ENCODE peak calls at places on chromosomes 16 and 17, in four cellular contexts. P is neural crest cell; V is LHCN-M2; I is stimulated activated CD4-positive, alpha-beta T cell treated with anti-CD3 and anti-CD28 coated beads, Interleukin-1b, Interleukin-23, amount 100 ng/mL, for 24 hours. G is an unnamed sample.

GRCh38 chr17:48037036-48037881 is at the start of gene COPZ2:
- DNase-seq in I (no peak), V (peak; percentile 75), P (peak; percentile 14), G (peak; percentile 77)

GRCh38 chr17:8076502-8077266 is 10.8 kb downstream of the ALOX12B start:
- DNase-seq in I (no peak), V (no peak), P (no peak), G (no peak)

GRCh38 chr16:12239953-12240485 is 263.5 kb downstream of the SNX29 start:
- DNase-seq in I (no peak), P (no peak), V (no peak), G (peak; percentile 51)

GRCh38 chr16:86575754-86576557 is 2.4 kb upstream of the FOXL1 start:
- DNase-seq in V (peak; percentile 93), P (peak; percentile 83), I (no peak), G (peak; percentile 92)

GRCh38 chr17:75785770-75786538 is 1.3 kb downstream of the UNK start:
- DNase-seq in V (peak; percentile 74), P (no peak), I (no peak), G (peak; percentile 44)

GRCh38 chr16:24821129-24821528 is 24.6 kb upstream of the SLC5A11 start:
- DNase-seq in I (no peak), P (no peak), V (no peak), G (no peak)

GRCh38 chr17:48882272-48882671 is 10.3 kb upstream of the ATP5MC1 start:
- DNase-seq in P (no peak), V (no peak), I (no peak), G (no peak)

GRCh38 chr17:77701996-77702395 is 256.5 kb upstream of the TNRC6C start:
- DNase-seq in P (no peak), V (no peak), I (no peak), G (no peak)

GRCh38 chr17:36877774-36878173 is 59.5 kb upstream of the LHX1 start:
- DNase-seq in P (no peak), I (no peak), V (no peak), G (no peak)

GRCh38 chr16:10368984-10369551 is 16.8 kb upstream of the ATF7IP2 start:
- DNase-seq in V (no peak), P (no peak), I (no peak), G (peak; percentile 10)

GRCh38 chr17:68600881-68601564 is at the start of gene FAM20A:
- DNase-seq in V (no peak), P (peak; percentile 22), I (no peak), G (no peak)

GRCh38 chr17:44200478-44201155 is 933 bp upstream of the ATXN7L3 start:
- DNase-seq in V (no peak), P (no peak), I (no peak), G (no peak)

GRCh38 chr17:55768946-55769624 is 18.2 kb downstream of the PCTP start:
- DNase-seq in P (no peak), V (no peak), I (no peak), G (peak; percentile 22)

GRCh38 chr16:57185446-57185944 is 344 bp downstream of the PSME3IP1 start:
- DNase-seq in P (peak; percentile 4), V (peak; percentile 72), I (no peak), G (peak; percentile 59)

GRCh38 chr17:49110504-49110903 is 22.1 kb upstream of the B4GALNT2 start:
- DNase-seq in I (no peak), V (no peak), P (no peak), G (no peak)

GRCh38 chr17:27535975-27536374 is 79.7 kb downstream of the KSR1 start:
- DNase-seq in P (no peak), V (no peak), I (no peak), G (no peak)

GRCh38 chr17:12730931-12731521 is 58.3 kb upstream of the ARHGAP44 start:
- DNase-seq in I (no peak), V (no peak), P (no peak), G (peak; percentile 28)

GRCh38 chr17:65365209-65365608 is 196.2 kb downstream of the AXIN2 start:
- DNase-seq in V (no peak), I (no peak), P (no peak), G (no peak)

GRCh38 chr16:3998793-3999478 is 117.3 kb downstream of the ADCY9 start:
- DNase-seq in P (no peak), I (no peak), V (peak; percentile 63), G (peak; percentile 74)

GRCh38 chr17:13786000-13786598 is 184.4 kb upstream of the HS3ST3A1 start:
- DNase-seq in V (peak; percentile 8), I (no peak), P (no peak), G (no peak)

GRCh38 chr17:1082579-1082978 is 85.7 kb downstream of the TIMM22 start:
- DNase-seq in I (no peak), V (no peak), P (no peak), G (no peak)

GRCh38 chr17:78534492-78535284 is 42.5 kb downstream of the DNAH17 start:
- DNase-seq in I (no peak), P (no peak), V (no peak), G (no peak)

GRCh38 chr16:17379121-17379571 is 91.6 kb downstream of the XYLT1 start:
- DNase-seq in P (no peak), I (no peak), V (no peak), G (peak; percentile 29)

GRCh38 chr16:68356249-68356918 is 45.6 kb downstream of the PRMT7 start:
- DNase-seq in P (no peak), V (peak; percentile 30), I (peak; percentile 36), G (no peak)

GRCh38 chr17:44536090-44536960 is 21.0 kb upstream of the FZD2 start:
- DNase-seq in I (no peak), V (no peak), P (no peak), G (peak; percentile 30)

GRCh38 chr17:63407741-63408330 is 38.3 kb downstream of the CYB561 start:
- DNase-seq in I (no peak), P (no peak), V (no peak), G (no peak)

GRCh38 chr17:49259663-49260010 is 29.1 kb upstream of the PHOSPHO1 start:
- DNase-seq in V (no peak), P (no peak), I (no peak), G (no peak)

GRCh38 chr16:11109551-11109950 is 146.5 kb downstream of the SOCS1 start:
- DNase-seq in V (no peak), P (no peak), I (no peak), G (peak; percentile 80)

GRCh38 chr16:54511181-54511731 is 224.7 kb upstream of the IRX3 start:
- DNase-seq in I (no peak), V (peak; percentile 72), P (no peak), G (peak; percentile 29)

GRCh38 chr17:51914613-51915012 is 243.9 kb downstream of the CA10 start:
- DNase-seq in I (no peak), P (no peak), V (no peak), G (no peak)

GRCh38 chr17:17515921-17516295 is 19.7 kb upstream of the RASD1 start:
- DNase-seq in P (no peak), V (peak; percentile 29), I (no peak), G (peak; percentile 51)

GRCh38 chr16:29898135-29898534 is 1.2 kb downstream of the SEZ6L2 start:
- DNase-seq in V (no peak), P (no peak), I (no peak), G (no peak)

GRCh38 chr17:13393841-13394710 is 207.7 kb downstream of the HS3ST3A1 start:
- DNase-seq in P (no peak), V (peak; percentile 79), I (no peak), G (peak; percentile 70)

GRCh38 chr17:2691965-2692780 is 19.4 kb downstream of the CLUH start:
- DNase-seq in P (no peak), V (no peak), I (no peak), G (no peak)